ENCODE peak calls at places on chromosomes 7 and 10, in four cellular contexts. O, R, W and Q are unnamed samples.

GRCh38 chr10:6838118-6838517 is 258.0 kb upstream of the PRKCQ start:
- DNase-seq in W (peak; percentile 45), O (no peak), R (no peak), Q (no peak)

GRCh38 chr7:30800785-30801252 is 29.6 kb downstream of the MINDY4 start:
- DNase-seq in R (peak; percentile 72), W (peak; percentile 58), O (peak; percentile 55), Q (peak; percentile 46)

GRCh38 chr10:58488921-58489320 is 23.8 kb upstream of the BICC1 start:
- DNase-seq in O (no peak), W (no peak), R (no peak), Q (no peak)

GRCh38 chr7:139727151-139727705 is 50.6 kb downstream of the HIPK2 start:
- DNase-seq in O (no peak), W (no peak), R (no peak), Q (no peak)

GRCh38 chr7:156640949-156641485 is 443 bp downstream of the RNF32 start:
- DNase-seq in O (peak; percentile 35), W (peak; percentile 53), R (peak; percentile 59), Q (no peak)

GRCh38 chr7:143408686-143409551 is at the start of gene EPHA1:
- DNase-seq in W (no peak), R (peak; percentile 86), O (peak; percentile 74), Q (no peak)

GRCh38 chr10:613217-613616 is 76.3 kb downstream of the DIP2C start:
- DNase-seq in W (no peak), R (peak; percentile 95), O (peak; percentile 76), Q (no peak)

GRCh38 chr10:121942749-121943148 is 14.9 kb upstream of the ATE1 start:
- DNase-seq in O (peak; percentile 22), W (peak; percentile 82), R (peak; percentile 30), Q (no peak)

GRCh38 chr7:30804078-30804661 is 33.0 kb downstream of the MINDY4 start:
- DNase-seq in O (no peak), W (no peak), R (no peak), Q (no peak)

GRCh38 chr10:132162590-132163277 is 24.0 kb upstream of the DPYSL4 start:
- DNase-seq in O (no peak), W (no peak), R (no peak), Q (peak; percentile 60)

GRCh38 chr10:68901106-68901927 is at the start of gene DDX50:
- DNase-seq in O (peak; percentile 99), R (peak; percentile 99), W (peak; percentile 99), Q (peak; percentile 97)

GRCh38 chr10:68902382-68902781 is 1.3 kb downstream of the DDX50 start:
- DNase-seq in W (no peak), R (no peak), O (no peak), Q (no peak)

GRCh38 chr10:68897336-68897741 is 3.8 kb upstream of the DDX50 start:
- DNase-seq in R (peak; percentile 63), W (peak; percentile 79), O (peak; percentile 22), Q (no peak)

GRCh38 chr10:68899186-68899745 is 1.8 kb upstream of the DDX50 start:
- DNase-seq in O (no peak), W (no peak), R (no peak), Q (no peak)

DNA sequence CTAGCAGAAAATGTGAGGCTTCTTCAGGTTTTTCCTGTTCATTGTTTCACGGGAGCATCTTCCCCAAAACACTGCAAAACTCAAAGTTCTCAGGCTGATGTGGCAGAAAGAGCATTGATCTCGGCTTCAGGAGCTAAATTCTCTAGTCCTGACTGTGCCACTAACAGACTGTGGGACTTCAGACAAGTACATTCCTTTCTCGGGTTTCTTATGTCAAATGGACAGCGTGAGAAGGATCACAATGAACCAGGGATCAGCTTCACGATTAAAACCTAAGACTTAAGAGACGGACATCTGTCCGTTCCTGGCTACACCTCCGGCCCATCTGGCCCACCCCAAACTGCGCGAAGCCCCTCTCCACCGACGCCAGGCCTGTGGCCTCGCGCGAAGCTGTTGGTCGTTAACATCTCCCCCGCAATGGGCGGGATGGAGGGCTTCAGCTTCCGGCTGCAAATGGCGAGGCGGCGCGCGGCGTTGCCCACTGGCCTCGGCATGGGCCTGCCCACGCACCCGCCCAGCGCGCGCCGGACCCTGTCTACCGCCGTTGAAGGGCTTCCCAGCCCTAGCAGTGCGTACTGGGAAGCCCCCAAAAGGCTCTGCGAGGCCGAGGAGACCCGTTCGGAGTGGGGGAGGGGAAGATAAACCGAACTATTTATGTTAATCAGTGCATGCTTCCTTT is 549 bp upstream of the DDX50 start:
- DNase-seq in O (peak; percentile 68), W (no peak), R (no peak), Q (peak; percentile 83)
- TF ChIP-seq POLR2A in O (no peak), W (peak; percentile 48), R (no peak), Q (no peak)

DNA sequence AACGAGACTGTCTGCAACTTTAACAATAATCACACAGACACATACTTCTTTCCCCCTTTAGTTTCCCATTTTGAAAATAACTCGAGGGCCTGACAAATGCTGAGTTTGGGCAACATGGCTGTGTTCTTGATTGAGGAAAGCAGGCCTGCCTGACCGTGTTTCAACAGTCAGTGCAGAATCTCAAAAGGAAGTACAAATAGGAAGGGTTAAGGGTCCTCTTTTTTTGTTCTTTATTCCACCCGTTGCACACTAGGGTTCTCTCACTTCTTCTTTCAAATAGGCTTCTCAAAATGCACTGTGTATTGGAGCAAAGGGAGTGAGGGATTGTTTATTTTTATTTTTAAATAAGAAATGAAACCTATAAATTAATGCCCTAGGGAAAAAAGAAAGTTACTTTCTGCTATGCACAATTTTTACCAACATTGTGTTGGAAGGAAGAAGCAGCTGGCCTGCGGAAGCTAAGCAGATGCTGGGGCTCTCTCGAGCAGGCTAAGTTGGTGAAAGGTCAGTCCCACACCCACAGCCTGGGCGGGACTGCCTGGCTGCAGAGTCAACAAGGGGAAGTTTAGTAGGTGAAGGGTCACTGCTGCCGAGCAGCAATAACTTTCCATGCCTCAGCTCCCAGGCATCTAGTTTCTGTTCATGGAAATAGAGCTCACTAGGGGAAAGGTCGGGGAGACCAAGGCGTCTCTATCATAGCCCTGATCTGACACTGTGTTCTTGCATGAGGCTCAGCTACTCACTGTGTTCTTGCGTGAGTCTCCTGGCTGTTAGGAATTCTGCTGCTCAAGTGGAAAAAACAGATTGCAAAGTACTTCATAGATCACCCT is 12.2 kb upstream of the PDK4 start:
- DNase-seq in R (peak; percentile 98), W (peak; percentile 87), O (peak; percentile 97), Q (peak; percentile 93)
- TF ChIP-seq POLR2A in R (peak; percentile 52), W (no peak), O (no peak), Q (no peak)

GRCh38 chr7:151632750-151633515 is 113.2 kb upstream of the RHEB start:
- DNase-seq in O (peak; percentile 73), W (no peak), R (peak; percentile 55), Q (peak; percentile 54)
- TF ChIP-seq POLR2A in O (no peak), W (no peak), R (no peak), Q (no peak)

DNA sequence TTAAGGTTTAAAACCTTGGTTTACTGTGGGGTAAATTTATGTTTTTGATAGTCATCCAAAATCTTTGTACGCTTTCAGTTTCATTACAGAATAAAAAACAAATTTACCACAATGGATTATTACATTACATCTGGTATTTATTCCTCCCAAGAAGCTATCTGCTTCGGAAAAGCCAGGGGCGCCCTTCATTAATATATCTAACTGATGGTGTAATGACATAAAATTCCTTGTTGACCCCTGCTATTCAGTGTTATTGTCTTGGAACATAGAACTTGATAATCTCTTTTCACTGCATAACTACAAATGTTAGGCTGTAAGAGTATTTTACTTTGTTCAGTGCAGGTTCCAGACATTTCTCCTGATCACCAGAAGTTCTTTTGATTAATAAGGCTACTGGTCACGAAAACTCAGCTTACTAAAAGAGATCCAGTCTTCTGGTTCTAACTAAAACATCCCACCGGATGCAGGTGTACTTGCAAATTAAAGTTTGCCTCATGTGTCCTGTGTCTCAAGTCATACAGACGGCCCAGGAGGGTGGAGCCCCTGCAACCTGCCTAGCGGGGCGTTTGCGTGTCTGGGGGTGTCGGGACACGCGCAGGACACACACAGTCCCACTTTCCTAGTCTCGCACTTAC is 570 bp upstream of the GLCCI1 start:
- DNase-seq in O (no peak), W (no peak), R (no peak), Q (no peak)
- TF ChIP-seq POLR2A in O (no peak), W (no peak), R (no peak), Q (no peak)

DNA sequence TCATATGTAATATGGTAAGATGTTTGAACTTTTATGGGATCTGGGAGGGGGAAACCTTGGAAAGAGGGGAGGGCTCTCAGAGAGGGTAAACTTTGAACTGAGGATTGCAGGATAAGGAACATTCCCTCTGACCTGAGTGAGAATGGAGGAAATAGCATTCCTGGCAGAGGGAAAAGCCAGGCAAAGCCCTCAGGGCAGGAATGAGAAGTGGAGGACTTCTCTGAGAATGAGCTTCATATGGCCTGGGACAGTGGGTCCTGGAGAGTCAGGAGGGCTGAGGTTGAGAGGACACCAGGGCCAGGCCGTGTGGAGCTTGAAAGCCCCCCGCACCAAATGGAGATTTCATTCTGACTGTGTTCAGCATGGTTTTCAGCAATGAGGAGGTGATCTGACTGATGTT is 34.2 kb downstream of the NPVF start:
- DNase-seq in R (no peak), O (no peak), W (no peak), Q (no peak)
- TF ChIP-seq POLR2A in R (no peak), O (no peak), W (no peak), Q (no peak)